ENCODE peak calls at places on chromosomes 12 and 14, in ten cellular contexts. One of them, this sample, is unnamed.

GRCh38 chr12:9649532-9649940 is 20.0 kb upstream of the CLEC2D start:
- DNase-seq in NB4: peak
- DNase-seq in cardiac muscle cell: peak
- DNase-seq in choroid plexus epithelial cell: no peak
- DNase-seq in cardiac fibroblast: no peak
- DNase-seq in IMR-90: no peak
- DNase-seq in bronchial epithelial cell: no peak
- DNase-seq in AG09319: no peak
- DNase-seq in spleen: peak
- DNase-seq in fibroblast of the aortic adventitia: no peak
- DNase-seq in this sample: no peak

GRCh38 chr14:104802120-104802912 is 1.4 kb downstream of the ZBTB42 start:
- DNase-seq in fibroblast of the aortic adventitia: no peak
- DNase-seq in cardiac fibroblast: no peak
- DNase-seq in NB4: no peak
- DNase-seq in AG09319: no peak
- DNase-seq in bronchial epithelial cell: no peak
- DNase-seq in cardiac muscle cell: no peak
- DNase-seq in IMR-90: no peak
- DNase-seq in choroid plexus epithelial cell: no peak
- DNase-seq in spleen: no peak
- DNase-seq in this sample: no peak

GRCh38 chr12:48002773-48003218 is 1.5 kb downstream of the COL2A1 start:
- DNase-seq in bronchial epithelial cell: peak
- DNase-seq in spleen: no peak
- DNase-seq in NB4: no peak
- DNase-seq in cardiac muscle cell: peak
- DNase-seq in choroid plexus epithelial cell: peak
- DNase-seq in IMR-90: peak
- DNase-seq in fibroblast of the aortic adventitia: peak
- DNase-seq in AG09319: no peak
- DNase-seq in cardiac fibroblast: peak
- DNase-seq in this sample: no peak

GRCh38 chr14:91284791-91285548 is 40.5 kb upstream of the GPR68 start:
- DNase-seq in AG09319: no peak
- DNase-seq in NB4: no peak
- DNase-seq in bronchial epithelial cell: no peak
- DNase-seq in fibroblast of the aortic adventitia: no peak
- DNase-seq in choroid plexus epithelial cell: no peak
- DNase-seq in cardiac muscle cell: no peak
- DNase-seq in IMR-90: no peak
- DNase-seq in cardiac fibroblast: no peak
- DNase-seq in spleen: no peak
- DNase-seq in this sample: peak

GRCh38 chr14:101198398-101199027 is 295.0 kb upstream of the RTL1 start:
- DNase-seq in bronchial epithelial cell: no peak
- DNase-seq in IMR-90: no peak
- DNase-seq in cardiac muscle cell: no peak
- DNase-seq in NB4: no peak
- DNase-seq in spleen: peak
- DNase-seq in cardiac fibroblast: no peak
- DNase-seq in fibroblast of the aortic adventitia: no peak
- DNase-seq in choroid plexus epithelial cell: no peak
- DNase-seq in AG09319: no peak
- DNase-seq in this sample: no peak

GRCh38 chr12:65892905-65893304 is 68.6 kb downstream of the HMGA2 start:
- DNase-seq in choroid plexus epithelial cell: peak
- DNase-seq in NB4: peak
- DNase-seq in fibroblast of the aortic adventitia: peak
- DNase-seq in cardiac fibroblast: peak
- DNase-seq in AG09319: no peak
- DNase-seq in spleen: no peak
- DNase-seq in IMR-90: peak
- DNase-seq in bronchial epithelial cell: peak
- DNase-seq in cardiac muscle cell: no peak
- DNase-seq in this sample: peak

GRCh38 chr12:53045646-53046045 is 4.2 kb upstream of the TNS2 start:
- DNase-seq in cardiac fibroblast: no peak
- DNase-seq in bronchial epithelial cell: no peak
- DNase-seq in cardiac muscle cell: no peak
- DNase-seq in AG09319: no peak
- DNase-seq in spleen: no peak
- DNase-seq in choroid plexus epithelial cell: no peak
- DNase-seq in NB4: no peak
- DNase-seq in IMR-90: no peak
- DNase-seq in fibroblast of the aortic adventitia: peak
- DNase-seq in this sample: no peak

GRCh38 chr12:68001486-68002466 is 12.5 kb downstream of the IFNG-AS1 start:
- DNase-seq in IMR-90: peak
- DNase-seq in choroid plexus epithelial cell: peak
- DNase-seq in cardiac muscle cell: peak
- DNase-seq in fibroblast of the aortic adventitia: peak
- DNase-seq in AG09319: no peak
- DNase-seq in spleen: no peak
- DNase-seq in NB4: peak
- DNase-seq in bronchial epithelial cell: peak
- DNase-seq in cardiac fibroblast: peak
- DNase-seq in this sample: no peak

GRCh38 chr12:27823038-27823437 is 43.0 kb upstream of the MANSC4 start:
- DNase-seq in cardiac fibroblast: no peak
- DNase-seq in bronchial epithelial cell: no peak
- DNase-seq in NB4: no peak
- DNase-seq in fibroblast of the aortic adventitia: no peak
- DNase-seq in cardiac muscle cell: no peak
- DNase-seq in spleen: no peak
- DNase-seq in AG09319: no peak
- DNase-seq in choroid plexus epithelial cell: no peak
- DNase-seq in IMR-90: no peak
- DNase-seq in this sample: no peak

GRCh38 chr14:30748343-30748742 is 126.0 kb upstream of the COCH start:
- DNase-seq in bronchial epithelial cell: no peak
- DNase-seq in AG09319: no peak
- DNase-seq in NB4: no peak
- DNase-seq in cardiac muscle cell: no peak
- DNase-seq in choroid plexus epithelial cell: no peak
- DNase-seq in cardiac fibroblast: no peak
- DNase-seq in IMR-90: no peak
- DNase-seq in fibroblast of the aortic adventitia: no peak
- DNase-seq in spleen: no peak
- DNase-seq in this sample: no peak

GRCh38 chr14:54674342-54674741 is 107.4 kb downstream of the SAMD4A start:
- DNase-seq in fibroblast of the aortic adventitia: no peak
- DNase-seq in AG09319: no peak
- DNase-seq in IMR-90: no peak
- DNase-seq in choroid plexus epithelial cell: no peak
- DNase-seq in cardiac fibroblast: no peak
- DNase-seq in bronchial epithelial cell: no peak
- DNase-seq in spleen: no peak
- DNase-seq in cardiac muscle cell: no peak
- DNase-seq in NB4: no peak
- DNase-seq in this sample: no peak

GRCh38 chr12:47742253-47742825 is 16.3 kb downstream of the RAPGEF3 start:
- DNase-seq in IMR-90: no peak
- DNase-seq in AG09319: no peak
- DNase-seq in cardiac fibroblast: peak
- DNase-seq in fibroblast of the aortic adventitia: peak
- DNase-seq in NB4: peak
- DNase-seq in choroid plexus epithelial cell: peak
- DNase-seq in cardiac muscle cell: no peak
- DNase-seq in bronchial epithelial cell: peak
- DNase-seq in spleen: peak
- DNase-seq in this sample: no peak

GRCh38 chr12:6603095-6603567 is 4.0 kb downstream of the CHD4 start:
- DNase-seq in bronchial epithelial cell: no peak
- DNase-seq in cardiac muscle cell: peak
- DNase-seq in NB4: peak
- DNase-seq in fibroblast of the aortic adventitia: peak
- DNase-seq in AG09319: no peak
- DNase-seq in cardiac fibroblast: peak
- DNase-seq in spleen: no peak
- DNase-seq in IMR-90: peak
- DNase-seq in choroid plexus epithelial cell: peak
- DNase-seq in this sample: no peak

GRCh38 chr12:84357314-84357713 is 555.3 kb downstream of the SLC6A15 start:
- DNase-seq in fibroblast of the aortic adventitia: no peak
- DNase-seq in NB4: no peak
- DNase-seq in choroid plexus epithelial cell: no peak
- DNase-seq in cardiac muscle cell: no peak
- DNase-seq in IMR-90: no peak
- DNase-seq in cardiac fibroblast: no peak
- DNase-seq in AG09319: no peak
- DNase-seq in bronchial epithelial cell: no peak
- DNase-seq in spleen: no peak
- DNase-seq in this sample: no peak

GRCh38 chr14:95524706-95525512 is 8.5 kb upstream of the SYNE3 start:
- DNase-seq in bronchial epithelial cell: peak
- DNase-seq in fibroblast of the aortic adventitia: no peak
- DNase-seq in NB4: peak
- DNase-seq in AG09319: no peak
- DNase-seq in cardiac muscle cell: no peak
- DNase-seq in cardiac fibroblast: peak
- DNase-seq in spleen: no peak
- DNase-seq in IMR-90: peak
- DNase-seq in choroid plexus epithelial cell: peak
- DNase-seq in this sample: peak

GRCh38 chr14:95525999-95526398 is 8.9 kb upstream of the GLRX5 start:
- DNase-seq in NB4: no peak
- DNase-seq in cardiac muscle cell: no peak
- DNase-seq in bronchial epithelial cell: no peak
- DNase-seq in choroid plexus epithelial cell: no peak
- DNase-seq in AG09319: no peak
- DNase-seq in IMR-90: no peak
- DNase-seq in spleen: no peak
- DNase-seq in cardiac fibroblast: no peak
- DNase-seq in fibroblast of the aortic adventitia: no peak
- DNase-seq in this sample: no peak

GRCh38 chr14:95526483-95527391 is 8.1 kb upstream of the GLRX5 start:
- DNase-seq in bronchial epithelial cell: no peak
- DNase-seq in spleen: no peak
- DNase-seq in fibroblast of the aortic adventitia: peak
- DNase-seq in cardiac muscle cell: no peak
- DNase-seq in NB4: peak
- DNase-seq in choroid plexus epithelial cell: peak
- DNase-seq in cardiac fibroblast: no peak
- DNase-seq in IMR-90: peak
- DNase-seq in AG09319: no peak
- DNase-seq in this sample: no peak

GRCh38 chr14:95529242-95529641 is 5.6 kb upstream of the GLRX5 start:
- DNase-seq in cardiac muscle cell: no peak
- DNase-seq in cardiac fibroblast: no peak
- DNase-seq in choroid plexus epithelial cell: no peak
- DNase-seq in IMR-90: no peak
- DNase-seq in spleen: no peak
- DNase-seq in fibroblast of the aortic adventitia: no peak
- DNase-seq in bronchial epithelial cell: no peak
- DNase-seq in NB4: no peak
- DNase-seq in AG09319: no peak
- DNase-seq in this sample: no peak

GRCh38 chr14:95527392-95528002 is 7.4 kb upstream of the GLRX5 start:
- DNase-seq in fibroblast of the aortic adventitia: peak
- DNase-seq in AG09319: peak
- DNase-seq in bronchial epithelial cell: peak
- DNase-seq in cardiac fibroblast: peak
- DNase-seq in spleen: no peak
- DNase-seq in cardiac muscle cell: no peak
- DNase-seq in IMR-90: peak
- DNase-seq in choroid plexus epithelial cell: peak
- DNase-seq in NB4: peak
- DNase-seq in this sample: peak
- TF ChIP-seq CTCF in fibroblast of the aortic adventitia: peak
- TF ChIP-seq CTCF in AG09319: peak
- TF ChIP-seq CTCF in bronchial epithelial cell: peak
- TF ChIP-seq CTCF in cardiac fibroblast: peak
- TF ChIP-seq CTCF in spleen: peak
- TF ChIP-seq CTCF in cardiac muscle cell: peak
- TF ChIP-seq CTCF in IMR-90: peak
- TF ChIP-seq CTCF in choroid plexus epithelial cell: peak
- TF ChIP-seq CTCF in NB4: peak
- TF ChIP-seq CTCF in this sample: peak

DNA sequence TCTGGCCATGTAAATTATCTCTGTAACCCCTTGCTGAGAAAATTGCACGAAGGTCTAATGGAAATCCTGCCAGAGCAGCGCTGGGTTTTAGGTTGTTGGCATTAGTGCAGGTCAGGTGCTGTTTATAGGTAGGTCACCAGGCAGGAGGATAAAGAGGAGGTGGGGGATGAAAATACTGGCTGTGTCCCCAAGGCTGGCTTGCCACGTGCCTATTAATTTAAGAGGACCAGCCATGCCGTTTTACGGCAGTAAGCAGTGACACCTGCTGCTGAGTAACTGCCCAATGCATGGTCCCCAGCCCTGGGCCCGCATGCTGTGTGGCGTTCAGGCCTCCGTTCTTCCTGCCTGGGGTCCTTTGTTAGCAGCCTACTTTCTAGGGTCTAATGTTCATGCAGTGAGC is 67.2 kb downstream of the WDR20 start:
- DNase-seq in spleen: no peak
- DNase-seq in fibroblast of the aortic adventitia: no peak
- DNase-seq in cardiac muscle cell: no peak
- DNase-seq in cardiac fibroblast: no peak
- DNase-seq in bronchial epithelial cell: no peak
- DNase-seq in NB4: no peak
- DNase-seq in choroid plexus epithelial cell: no peak
- DNase-seq in AG09319: no peak
- DNase-seq in IMR-90: no peak
- DNase-seq in this sample: no peak
- TF ChIP-seq CTCF in spleen: no peak
- TF ChIP-seq CTCF in fibroblast of the aortic adventitia: no peak
- TF ChIP-seq CTCF in cardiac muscle cell: no peak
- TF ChIP-seq CTCF in cardiac fibroblast: no peak
- TF ChIP-seq CTCF in bronchial epithelial cell: no peak
- TF ChIP-seq CTCF in NB4: no peak
- TF ChIP-seq CTCF in choroid plexus epithelial cell: no peak
- TF ChIP-seq CTCF in AG09319: no peak
- TF ChIP-seq CTCF in IMR-90: no peak
- TF ChIP-seq CTCF in this sample: no peak

GRCh38 chr12:30823140-30823669 is 68.5 kb upstream of the CAPRIN2 start:
- DNase-seq in choroid plexus epithelial cell: no peak
- DNase-seq in AG09319: no peak
- DNase-seq in bronchial epithelial cell: no peak
- DNase-seq in NB4: peak
- DNase-seq in fibroblast of the aortic adventitia: peak
- DNase-seq in cardiac fibroblast: peak
- DNase-seq in IMR-90: no peak
- DNase-seq in cardiac muscle cell: peak
- DNase-seq in spleen: peak
- DNase-seq in this sample: no peak
- TF ChIP-seq CTCF in choroid plexus epithelial cell: no peak
- TF ChIP-seq CTCF in AG09319: peak
- TF ChIP-seq CTCF in bronchial epithelial cell: peak
- TF ChIP-seq CTCF in NB4: peak
- TF ChIP-seq CTCF in fibroblast of the aortic adventitia: peak
- TF ChIP-seq CTCF in cardiac fibroblast: peak
- TF ChIP-seq CTCF in IMR-90: no peak
- TF ChIP-seq CTCF in cardiac muscle cell: peak
- TF ChIP-seq CTCF in spleen: no peak
- TF ChIP-seq CTCF in this sample: no peak

DNA sequence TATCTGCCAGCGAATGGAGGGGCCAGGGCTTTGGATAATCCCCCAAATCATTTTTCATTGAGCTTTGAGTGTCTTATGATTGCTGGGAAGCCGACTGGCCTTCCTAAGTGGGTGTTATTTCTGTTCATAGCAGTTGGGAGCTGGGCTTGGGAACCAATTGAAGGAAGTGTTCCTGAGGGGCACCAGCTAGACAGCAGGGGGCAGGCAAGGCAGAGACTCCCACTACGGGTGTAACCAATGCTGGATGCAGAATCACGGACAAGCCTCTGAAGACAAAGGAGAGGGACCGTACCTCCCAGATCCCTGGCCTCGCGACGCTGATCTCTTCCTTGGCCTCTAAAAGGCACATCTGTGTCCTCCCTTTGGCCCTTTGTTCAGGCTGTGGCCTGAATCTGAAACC is 149.0 kb upstream of the PRMT8 start:
- DNase-seq in fibroblast of the aortic adventitia: peak
- DNase-seq in choroid plexus epithelial cell: peak
- DNase-seq in bronchial epithelial cell: peak
- DNase-seq in NB4: peak
- DNase-seq in IMR-90: peak
- DNase-seq in cardiac muscle cell: peak
- DNase-seq in AG09319: peak
- DNase-seq in cardiac fibroblast: peak
- DNase-seq in spleen: peak
- DNase-seq in this sample: peak
- TF ChIP-seq CTCF in fibroblast of the aortic adventitia: peak
- TF ChIP-seq CTCF in choroid plexus epithelial cell: peak
- TF ChIP-seq CTCF in bronchial epithelial cell: peak
- TF ChIP-seq CTCF in NB4: peak
- TF ChIP-seq CTCF in IMR-90: peak
- TF ChIP-seq CTCF in cardiac muscle cell: peak
- TF ChIP-seq CTCF in AG09319: peak
- TF ChIP-seq CTCF in cardiac fibroblast: peak
- TF ChIP-seq CTCF in spleen: no peak
- TF ChIP-seq CTCF in this sample: peak